ENCODE peak calls at places on chromosomes 3 and 15, in five cellular contexts. One of them, this sample, is unnamed. For H3K4me1 and H3K36me3, the result is how much of the 10 kb centered on the place peaks cover.

GRCh38 chr15:64461577-64462162 is 1.3 kb downstream of the ZNF609 start:
- DNase-seq in fibroblast of lung: peak
- DNase-seq in CD8-positive, alpha-beta memory T cell: no peak
- DNase-seq in keratinocyte: no peak
- DNase-seq in MM.1S: no peak
- DNase-seq in this sample: no peak

GRCh38 chr3:38490288-38490860 is 5.8 kb upstream of the EXOG start:
- DNase-seq in MM.1S: no peak
- DNase-seq in fibroblast of lung: no peak
- DNase-seq in CD8-positive, alpha-beta memory T cell: no peak
- DNase-seq in keratinocyte: no peak
- DNase-seq in this sample: no peak

GRCh38 chr3:194938845-194939531 is 253.3 kb downstream of the FAM43A start:
- DNase-seq in fibroblast of lung: no peak
- DNase-seq in keratinocyte: no peak
- DNase-seq in CD8-positive, alpha-beta memory T cell: no peak
- DNase-seq in MM.1S: no peak
- DNase-seq in this sample: no peak

GRCh38 chr3:103684956-103685355 is 1250.1 kb downstream of the ZPLD1 start:
- DNase-seq in fibroblast of lung: no peak
- DNase-seq in keratinocyte: no peak
- DNase-seq in CD8-positive, alpha-beta memory T cell: no peak
- DNase-seq in MM.1S: no peak
- DNase-seq in this sample: no peak

GRCh38 chr3:9141903-9142302 is 107.5 kb downstream of the SRGAP3 start:
- DNase-seq in MM.1S: no peak
- DNase-seq in CD8-positive, alpha-beta memory T cell: no peak
- DNase-seq in keratinocyte: no peak
- DNase-seq in fibroblast of lung: no peak
- DNase-seq in this sample: no peak

GRCh38 chr15:85533949-85534543 is 153.6 kb downstream of the AKAP13 start:
- DNase-seq in MM.1S: peak
- DNase-seq in CD8-positive, alpha-beta memory T cell: no peak
- DNase-seq in fibroblast of lung: no peak
- DNase-seq in keratinocyte: no peak
- DNase-seq in this sample: no peak

GRCh38 chr3:181493423-181493822 is 218.3 kb upstream of the SOX2 start:
- DNase-seq in MM.1S: no peak
- DNase-seq in keratinocyte: no peak
- DNase-seq in CD8-positive, alpha-beta memory T cell: no peak
- DNase-seq in fibroblast of lung: no peak
- DNase-seq in this sample: no peak

GRCh38 chr3:64908292-64908691 is 220.5 kb upstream of the ADAMTS9 start:
- DNase-seq in CD8-positive, alpha-beta memory T cell: no peak
- DNase-seq in keratinocyte: no peak
- DNase-seq in MM.1S: no peak
- DNase-seq in fibroblast of lung: no peak
- DNase-seq in this sample: no peak

GRCh38 chr3:166688665-166689064 is 691.4 kb downstream of the ZBBX start:
- DNase-seq in fibroblast of lung: peak
- DNase-seq in CD8-positive, alpha-beta memory T cell: no peak
- DNase-seq in keratinocyte: no peak
- DNase-seq in MM.1S: no peak
- DNase-seq in this sample: no peak

GRCh38 chr15:65306551-65306950 is 2.1 kb downstream of the RNU5B-1 start:
- DNase-seq in CD8-positive, alpha-beta memory T cell: no peak
- DNase-seq in keratinocyte: no peak
- DNase-seq in fibroblast of lung: no peak
- DNase-seq in MM.1S: no peak
- DNase-seq in this sample: no peak

GRCh38 chr15:81091889-81092558 is 42.0 kb upstream of the CFAP161 start:
- DNase-seq in fibroblast of lung: peak
- DNase-seq in MM.1S: no peak
- DNase-seq in keratinocyte: no peak
- DNase-seq in CD8-positive, alpha-beta memory T cell: no peak
- DNase-seq in this sample: no peak

GRCh38 chr3:8660271-8660731 is 15.7 kb upstream of the SSUH2 start:
- DNase-seq in CD8-positive, alpha-beta memory T cell: no peak
- DNase-seq in MM.1S: no peak
- DNase-seq in keratinocyte: no peak
- DNase-seq in fibroblast of lung: peak
- DNase-seq in this sample: no peak

GRCh38 chr15:101059381-101060341 is 140.5 kb downstream of the LRRK1 start:
- DNase-seq in fibroblast of lung: no peak
- DNase-seq in keratinocyte: no peak
- DNase-seq in CD8-positive, alpha-beta memory T cell: no peak
- DNase-seq in MM.1S: no peak
- DNase-seq in this sample: no peak

GRCh38 chr3:191065183-191065805 is 133.7 kb upstream of the OSTN start:
- DNase-seq in keratinocyte: no peak
- DNase-seq in MM.1S: no peak
- DNase-seq in CD8-positive, alpha-beta memory T cell: no peak
- DNase-seq in fibroblast of lung: peak
- DNase-seq in this sample: no peak
- H3K4me1 ChIP-seq in keratinocyte: under half
- H3K4me1 ChIP-seq in MM.1S: under half
- H3K4me1 ChIP-seq in CD8-positive, alpha-beta memory T cell: under half
- H3K4me1 ChIP-seq in fibroblast of lung: under half
- H3K4me1 ChIP-seq in this sample: under half

GRCh38 chr3:48411041-48411588 is 18.8 kb downstream of the PLXNB1 start:
- DNase-seq in CD8-positive, alpha-beta memory T cell: peak
- DNase-seq in keratinocyte: no peak
- DNase-seq in MM.1S: no peak
- DNase-seq in fibroblast of lung: no peak
- DNase-seq in this sample: peak
- H3K36me3 ChIP-seq in CD8-positive, alpha-beta memory T cell: under half
- H3K36me3 ChIP-seq in keratinocyte: half or more
- H3K36me3 ChIP-seq in MM.1S: under half
- H3K36me3 ChIP-seq in fibroblast of lung: under half
- H3K36me3 ChIP-seq in this sample: under half

GRCh38 chr3:135982404-135982761 is 16.9 kb downstream of the PPP2R3A start:
- DNase-seq in MM.1S: no peak
- DNase-seq in keratinocyte: no peak
- DNase-seq in CD8-positive, alpha-beta memory T cell: no peak
- DNase-seq in fibroblast of lung: no peak
- DNase-seq in this sample: no peak
- H3K4me3 ChIP-seq in MM.1S: no peak
- H3K4me3 ChIP-seq in keratinocyte: no peak
- H3K4me3 ChIP-seq in CD8-positive, alpha-beta memory T cell: no peak
- H3K4me3 ChIP-seq in fibroblast of lung: no peak
- H3K4me3 ChIP-seq in this sample: no peak

DNA sequence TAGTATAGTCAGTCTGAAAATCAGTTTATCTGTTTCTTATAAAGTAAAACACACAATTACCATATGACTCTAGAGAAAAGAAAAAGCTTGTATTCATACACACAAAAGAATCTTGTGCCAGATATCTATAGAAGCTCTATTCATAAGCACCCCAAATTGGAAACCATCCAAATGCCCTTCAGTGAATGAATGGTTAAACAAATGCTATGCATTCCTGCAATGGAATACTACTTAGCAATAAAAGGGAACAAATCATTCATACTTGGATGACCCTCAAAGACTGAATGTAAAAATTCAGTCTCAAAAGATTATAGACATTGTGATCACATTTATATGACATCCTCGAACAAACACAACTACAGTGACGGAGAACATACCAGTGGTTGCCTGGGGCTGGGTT is 680.6 kb downstream of the NTRK3 start:
- DNase-seq in keratinocyte: no peak
- DNase-seq in CD8-positive, alpha-beta memory T cell: no peak
- DNase-seq in fibroblast of lung: no peak
- DNase-seq in MM.1S: no peak
- DNase-seq in this sample: no peak
- H3K4me1 ChIP-seq in keratinocyte: under half
- H3K4me1 ChIP-seq in CD8-positive, alpha-beta memory T cell: under half
- H3K4me1 ChIP-seq in fibroblast of lung: under half
- H3K4me1 ChIP-seq in MM.1S: under half
- H3K4me1 ChIP-seq in this sample: under half

DNA sequence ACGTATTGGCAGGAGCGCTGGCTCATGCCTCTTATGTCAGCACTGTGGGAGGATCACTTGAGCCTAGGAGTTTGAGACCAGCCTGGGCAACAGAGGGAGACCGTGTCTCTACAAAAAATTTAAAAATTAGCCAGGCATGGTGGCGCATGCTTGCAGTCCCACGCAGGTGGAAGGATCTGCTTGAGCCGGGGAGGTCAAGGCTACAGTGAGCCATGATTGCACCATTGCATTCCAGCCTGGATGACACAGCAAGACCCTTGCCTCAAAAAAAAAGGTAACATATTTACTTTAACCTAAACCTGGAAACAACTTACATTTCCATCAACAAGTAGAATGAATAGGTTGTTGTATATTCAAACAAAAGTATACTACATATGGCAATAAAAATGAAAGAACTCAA is 78.1 kb downstream of the HERC2 start:
- DNase-seq in CD8-positive, alpha-beta memory T cell: no peak
- DNase-seq in keratinocyte: no peak
- DNase-seq in MM.1S: no peak
- DNase-seq in fibroblast of lung: no peak
- DNase-seq in this sample: no peak
- H3K36me3 ChIP-seq in CD8-positive, alpha-beta memory T cell: under half
- H3K36me3 ChIP-seq in keratinocyte: under half
- H3K36me3 ChIP-seq in MM.1S: under half
- H3K36me3 ChIP-seq in fibroblast of lung: under half
- H3K36me3 ChIP-seq in this sample: under half

DNA sequence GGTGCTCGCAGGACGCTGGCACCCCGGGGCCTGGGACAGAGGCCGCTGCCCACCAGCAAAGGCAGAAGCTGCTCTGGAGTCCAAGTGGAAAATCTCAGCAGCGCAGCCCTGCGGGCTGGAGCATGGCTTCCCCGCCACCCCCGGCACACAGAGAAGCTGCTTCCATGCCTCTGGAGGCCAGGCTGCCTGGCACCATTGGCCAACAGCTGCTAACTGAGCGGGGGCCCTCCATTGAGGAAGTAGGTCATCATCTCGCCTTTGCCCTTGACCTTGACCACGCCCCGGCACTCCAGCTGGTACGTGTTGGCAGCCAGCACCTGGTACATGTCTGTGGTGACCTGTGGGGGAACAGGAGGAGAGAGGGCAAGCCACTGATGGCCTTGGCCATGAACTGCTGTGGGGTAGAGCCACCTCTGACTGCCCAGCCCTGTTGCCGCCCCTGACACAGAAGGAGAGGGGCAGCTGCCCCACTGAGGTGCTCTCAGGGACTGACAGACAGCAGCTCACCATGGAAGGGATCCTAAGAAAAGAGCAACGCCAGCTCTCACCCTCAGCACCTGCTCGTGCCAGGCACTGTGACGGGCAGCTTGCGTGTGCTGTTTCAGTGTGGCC is 82.8 kb downstream of the SEC22A start:
- DNase-seq in CD8-positive, alpha-beta memory T cell: no peak
- DNase-seq in MM.1S: no peak
- DNase-seq in keratinocyte: no peak
- DNase-seq in fibroblast of lung: no peak
- DNase-seq in this sample: no peak
- H3K4me3 ChIP-seq in CD8-positive, alpha-beta memory T cell: no peak
- H3K4me3 ChIP-seq in MM.1S: no peak
- H3K4me3 ChIP-seq in keratinocyte: no peak
- H3K4me3 ChIP-seq in fibroblast of lung: no peak
- H3K4me3 ChIP-seq in this sample: no peak

This sample was measured in aorta.